ENCODE peak calls at places on chromosomes 3 and 15, in five cellular contexts. F, N, C, G and D are unnamed samples.

GRCh38 chr3:17052348-17052747 is 167.6 kb downstream of the PLCL2 start:
- DNase-seq in F (no peak), N (no peak), C (no peak), G (no peak), D (no peak)

GRCh38 chr3:143571548-143571947 is 276.7 kb downstream of the SLC9A9 start:
- DNase-seq in F (no peak), N (peak), C (no peak), G (peak), D (peak)

GRCh38 chr3:177860236-177860635 is 663.0 kb upstream of the TBL1XR1 start:
- DNase-seq in F (no peak), N (no peak), C (no peak), G (no peak), D (no peak)

GRCh38 chr15:89575656-89576416 is 567 bp downstream of the TICRR start:
- DNase-seq in F (peak), N (no peak), C (no peak), G (peak), D (no peak)

GRCh38 chr3:111012388-111013248 is 59.0 kb upstream of the NECTIN3 start:
- DNase-seq in F (peak), N (no peak), C (no peak), G (no peak), D (peak)

GRCh38 chr15:40441736-40442531 is 1.2 kb downstream of the BAHD1 start:
- DNase-seq in F (peak), N (no peak), C (peak), G (peak), D (no peak)

GRCh38 chr15:28974142-28974541 is 88.4 kb downstream of the APBA2 start:
- DNase-seq in F (no peak), N (no peak), C (no peak), G (no peak), D (no peak)

GRCh38 chr3:63349583-63350177 is 71.6 kb downstream of the SYNPR start:
- DNase-seq in F (peak), N (peak), C (no peak), G (peak), D (peak)

GRCh38 chr3:184052773-184053172 is at the start of gene HTR3C:
- DNase-seq in F (no peak), N (no peak), C (no peak), G (no peak), D (no peak)

GRCh38 chr3:175940243-175940642 is 1081.1 kb downstream of the NAALADL2 start:
- DNase-seq in F (no peak), N (no peak), C (no peak), G (peak), D (no peak)

GRCh38 chr3:32077260-32078084 is 28.9 kb upstream of the GPD1L start:
- DNase-seq in F (no peak), N (peak), C (no peak), G (no peak), D (no peak)

DNA sequence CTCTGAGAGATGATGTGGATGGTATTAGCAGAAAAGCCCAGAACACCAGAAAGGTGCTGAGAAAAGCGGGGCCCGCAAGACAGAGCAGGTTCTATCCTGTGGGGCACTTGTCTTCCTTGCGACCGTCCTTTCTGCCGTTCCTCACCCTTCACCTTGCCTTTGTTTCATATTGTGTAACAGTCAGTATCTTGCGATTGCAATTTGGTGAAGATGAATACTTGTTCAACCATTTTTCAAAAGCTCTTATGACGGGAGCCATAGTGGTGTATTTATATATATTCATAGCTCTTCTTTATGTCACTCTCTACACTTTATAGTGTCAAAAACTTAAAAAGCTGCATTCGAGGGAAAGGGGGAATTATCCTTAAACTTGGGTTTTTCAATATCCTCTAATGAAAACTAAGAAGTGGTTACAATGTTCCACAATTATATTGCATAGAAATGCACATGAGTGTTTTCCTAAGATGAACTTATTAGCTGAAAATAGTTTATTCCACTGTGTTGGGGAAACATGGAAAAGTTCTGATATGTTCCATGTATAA is 797 bp downstream of the MAP3K13 start:
- DNase-seq in F (no peak), N (no peak), C (no peak), G (no peak), D (no peak)
- H3K4me3 ChIP-seq in F (peak), N (peak), C (peak), G (peak), D (peak)

GRCh38 chr3:18843188-18843587 is 305.1 kb upstream of the KCNH8 start:
- DNase-seq in F (no peak), N (no peak), C (no peak), G (no peak), D (no peak)

GRCh38 chr3:18840535-18841137 is 307.7 kb upstream of the KCNH8 start:
- DNase-seq in F (no peak), N (no peak), C (no peak), G (no peak), D (no peak)

GRCh38 chr3:18841422-18842343 is 306.6 kb upstream of the KCNH8 start:
- DNase-seq in F (no peak), N (no peak), C (no peak), G (no peak), D (peak)

GRCh38 chr3:18847583-18848197 is 300.6 kb upstream of the KCNH8 start:
- DNase-seq in F (no peak), N (no peak), C (no peak), G (no peak), D (no peak)

DNA sequence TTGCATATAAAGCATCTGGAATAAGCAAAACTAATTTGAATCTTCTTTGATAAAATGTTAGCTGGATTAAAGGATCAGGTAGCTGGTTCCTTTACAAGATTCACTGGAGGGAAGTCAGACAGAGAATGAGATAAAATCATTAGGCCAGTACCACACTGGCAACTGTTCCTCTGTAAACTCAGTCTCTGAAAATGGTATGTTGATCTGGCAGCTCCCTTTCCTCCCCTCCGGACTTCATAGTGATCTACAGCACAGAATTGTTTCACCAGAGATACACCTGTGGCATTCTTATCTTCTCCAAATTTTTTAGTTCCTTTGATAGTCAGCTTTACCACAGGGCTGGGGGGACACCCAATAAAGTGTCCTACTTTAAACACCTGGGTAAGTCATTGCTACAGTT is 304.4 kb upstream of the KCNH8 start:
- DNase-seq in F (no peak), N (no peak), C (no peak), G (no peak), D (no peak)
- TF ChIP-seq CTCF in F (no peak), N (no peak), C (no peak), G (no peak), D (no peak)

GRCh38 chr3:71847794-71848193 is 62.8 kb upstream of the PROK2 start:
- DNase-seq in F (no peak), N (no peak), C (no peak), G (no peak), D (no peak)

GRCh38 chr3:71849674-71850073 is 64.7 kb upstream of the PROK2 start:
- DNase-seq in F (no peak), N (no peak), C (no peak), G (no peak), D (no peak)

GRCh38 chr3:71854096-71854495 is 69.1 kb upstream of the PROK2 start:
- DNase-seq in F (no peak), N (no peak), C (no peak), G (no peak), D (no peak)

GRCh38 chr3:71851878-71852277 is 66.9 kb upstream of the PROK2 start:
- DNase-seq in F (no peak), N (no peak), C (no peak), G (no peak), D (no peak)

GRCh38 chr3:71850654-71851053 is 65.7 kb upstream of the PROK2 start:
- DNase-seq in F (no peak), N (no peak), C (no peak), G (no peak), D (no peak)
- H3K4me3 ChIP-seq in F (no peak), N (no peak), C (no peak), G (no peak), D (no peak)

GRCh38 chr3:81549388-81549787 is 212.1 kb downstream of the GBE1 start:
- DNase-seq in F (no peak), N (no peak), C (no peak), G (no peak), D (peak)
- TF ChIP-seq CTCF in F (no peak), N (no peak), C (no peak), G (no peak), D (no peak)